ENCODE peak calls at places on chromosomes 16 and 17, in six cellular contexts. J is ovary, E is lower leg skin, X is heart right ventricle, G is retinal pigment epithelial cell, K is fibroblast of mammary gland. W is an unnamed sample.

GRCh38 chr17:8105957-8106398 is 12.3 kb downstream of the ALOXE3 start:
- DNase-seq in J (no peak), K (peak; percentile 56), E (no peak), G (no peak), X (no peak), W (no peak)

GRCh38 chr16:50598256-50598894 is 50.2 kb downstream of the NKD1 start:
- DNase-seq in G (no peak), J (no peak), K (no peak), E (no peak), X (peak; percentile 79), W (no peak)

GRCh38 chr16:82684246-82684645 is 57.5 kb downstream of the CDH13 start:
- DNase-seq in E (no peak), X (no peak), G (no peak), J (no peak), K (no peak), W (peak; percentile 18)

GRCh38 chr16:56246051-56246817 is 54.9 kb downstream of the GNAO1 start:
- DNase-seq in X (no peak), E (no peak), K (no peak), J (no peak), G (no peak), W (peak; percentile 85)

GRCh38 chr17:64769712-64770111 is 107.6 kb upstream of the SMURF2 start:
- DNase-seq in X (no peak), J (no peak), E (no peak), G (no peak), K (no peak), W (no peak)

GRCh38 chr17:27217631-27218030 is 76.3 kb upstream of the WSB1 start:
- DNase-seq in E (no peak), K (no peak), J (no peak), G (no peak), X (no peak), W (no peak)

GRCh38 chr16:66483689-66484452 is 56.8 kb downstream of the BEAN1 start:
- DNase-seq in E (peak; percentile 67), K (peak; percentile 67), G (no peak), X (peak; percentile 83), J (peak; percentile 67), W (no peak)

GRCh38 chr17:82726427-82726826 is 9.0 kb upstream of the FN3K start:
- DNase-seq in E (no peak), G (no peak), J (no peak), K (no peak), X (no peak), W (no peak)

GRCh38 chr17:55769625-55770000 is 18.8 kb downstream of the PCTP start:
- DNase-seq in K (peak; percentile 98), X (no peak), E (peak; percentile 63), G (no peak), J (no peak), W (no peak)

GRCh38 chr16:23509763-23510153 is 536 bp downstream of the GGA2 start:
- DNase-seq in J (no peak), X (peak; percentile 37), E (no peak), G (peak; percentile 86), K (peak; percentile 29), W (no peak)

GRCh38 chr17:32783602-32784001 is 93.3 kb downstream of the MYO1D start:
- DNase-seq in X (no peak), J (no peak), E (no peak), G (peak; percentile 34), K (peak; percentile 76), W (peak; percentile 23)

GRCh38 chr16:71311553-71312158 is 22.5 kb upstream of the CMTR2 start:
- DNase-seq in G (no peak), X (no peak), J (no peak), E (no peak), K (peak; percentile 14), W (no peak)

GRCh38 chr16:50602126-50602525 is 53.9 kb downstream of the NKD1 start:
- DNase-seq in J (no peak), G (no peak), X (no peak), K (no peak), E (no peak), W (no peak)

GRCh38 chr16:2782583-2783351 is 4.6 kb downstream of the PRSS33 start:
- DNase-seq in G (no peak), K (no peak), J (no peak), E (no peak), X (no peak), W (no peak)

GRCh38 chr17:82687871-82688270 is 10.6 kb downstream of the RAB40B start:
- DNase-seq in X (no peak), G (no peak), J (no peak), K (no peak), E (no peak), W (peak; percentile 25)

GRCh38 chr17:62626719-62627218 is 701 bp upstream of the MRC2 start:
- DNase-seq in E (peak; percentile 51), G (no peak), X (peak; percentile 71), K (peak; percentile 95), J (peak; percentile 82), W (no peak)

GRCh38 chr16:49755291-49755611 is 100.7 kb downstream of the ZNF423 start:
- DNase-seq in E (peak; percentile 22), X (peak; percentile 30), G (peak; percentile 37), K (peak; percentile 49), J (no peak), W (peak; percentile 32)

GRCh38 chr17:78144146-78144719 is 2.0 kb upstream of the C17orf99 start:
- DNase-seq in J (peak; percentile 86), K (peak; percentile 86), G (peak; percentile 67), X (peak; percentile 90), E (peak; percentile 71), W (no peak)

GRCh38 chr16:30060354-30061194 is 5.0 kb upstream of the ALDOA start:
- DNase-seq in E (no peak), J (no peak), X (no peak), K (no peak), G (no peak), W (no peak)
- H3K4me3 ChIP-seq in E (no peak overlapping the region), J (no peak overlapping the region), X (no peak overlapping the region), K (no peak overlapping the region), G (no peak overlapping the region), W (no peak overlapping the region)

GRCh38 chr17:35447494-35447893 is 1.1 kb downstream of the SLFN13 start:
- DNase-seq in E (no peak), X (peak; percentile 24), G (no peak), K (no peak), J (no peak), W (no peak)
- H3K4me3 ChIP-seq in E (no peak overlapping the region), X (peak overlapping the region; percentile 62), G (no peak overlapping the region), K (no peak overlapping the region), J (no peak overlapping the region), W (peak overlapping the region; percentile 57)

GRCh38 chr16:54268766-54269165 is 17.8 kb downstream of the IRX3 start:
- DNase-seq in E (no peak), K (no peak), G (no peak), X (no peak), J (no peak), W (no peak)

GRCh38 chr16:54268340-54268739 is 18.2 kb downstream of the IRX3 start:
- DNase-seq in X (no peak), G (no peak), J (no peak), K (no peak), E (no peak), W (no peak)

GRCh38 chr16:54269461-54269860 is 17.1 kb downstream of the IRX3 start:
- DNase-seq in K (no peak), E (no peak), J (no peak), G (no peak), X (no peak), W (no peak)

GRCh38 chr16:54266363-54266955 is 20.1 kb downstream of the IRX3 start:
- DNase-seq in J (no peak), G (no peak), X (no peak), E (no peak), K (peak; percentile 71), W (no peak)

GRCh38 chr16:54265558-54266213 is 20.9 kb downstream of the IRX3 start:
- DNase-seq in K (peak; percentile 33), J (no peak), G (no peak), X (no peak), E (no peak), W (no peak)
- H3K4me3 ChIP-seq in K (no peak overlapping the region), J (no peak overlapping the region), G (no peak overlapping the region), X (no peak overlapping the region), E (no peak overlapping the region), W (no peak overlapping the region)

GRCh38 chr16:31568577-31569359 is 41.1 kb downstream of the AHSP start:
- DNase-seq in X (no peak), E (no peak), G (no peak), J (no peak), K (peak; percentile 12), W (no peak)

DNA sequence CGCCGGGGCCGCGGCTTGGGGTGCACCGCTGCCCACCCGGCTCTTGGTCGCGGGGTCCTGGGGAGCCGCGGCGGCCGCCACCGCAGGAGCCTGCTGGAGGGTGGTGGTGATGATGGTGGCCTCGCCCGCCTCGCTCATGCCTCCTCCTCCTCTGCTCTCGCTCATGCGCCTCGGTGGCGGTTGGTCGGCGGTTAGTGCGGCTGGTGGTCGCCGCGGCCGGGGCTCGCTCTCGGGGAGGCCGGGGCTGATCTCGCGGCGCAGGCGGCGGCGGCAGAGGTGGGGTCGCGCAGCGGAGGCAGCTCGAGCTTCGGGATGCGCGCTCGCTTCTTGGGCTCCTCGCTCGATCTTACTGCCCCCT is 41.6 kb downstream of the AHSP start:
- DNase-seq in E (no peak), J (no peak), G (no peak), K (no peak), X (no peak), W (no peak)
- H3K4me3 ChIP-seq in E (no peak overlapping the region), J (peak overlapping the region; percentile 3), G (no peak overlapping the region), K (no peak overlapping the region), X (peak overlapping the region; percentile 38), W (no peak overlapping the region)

DNA sequence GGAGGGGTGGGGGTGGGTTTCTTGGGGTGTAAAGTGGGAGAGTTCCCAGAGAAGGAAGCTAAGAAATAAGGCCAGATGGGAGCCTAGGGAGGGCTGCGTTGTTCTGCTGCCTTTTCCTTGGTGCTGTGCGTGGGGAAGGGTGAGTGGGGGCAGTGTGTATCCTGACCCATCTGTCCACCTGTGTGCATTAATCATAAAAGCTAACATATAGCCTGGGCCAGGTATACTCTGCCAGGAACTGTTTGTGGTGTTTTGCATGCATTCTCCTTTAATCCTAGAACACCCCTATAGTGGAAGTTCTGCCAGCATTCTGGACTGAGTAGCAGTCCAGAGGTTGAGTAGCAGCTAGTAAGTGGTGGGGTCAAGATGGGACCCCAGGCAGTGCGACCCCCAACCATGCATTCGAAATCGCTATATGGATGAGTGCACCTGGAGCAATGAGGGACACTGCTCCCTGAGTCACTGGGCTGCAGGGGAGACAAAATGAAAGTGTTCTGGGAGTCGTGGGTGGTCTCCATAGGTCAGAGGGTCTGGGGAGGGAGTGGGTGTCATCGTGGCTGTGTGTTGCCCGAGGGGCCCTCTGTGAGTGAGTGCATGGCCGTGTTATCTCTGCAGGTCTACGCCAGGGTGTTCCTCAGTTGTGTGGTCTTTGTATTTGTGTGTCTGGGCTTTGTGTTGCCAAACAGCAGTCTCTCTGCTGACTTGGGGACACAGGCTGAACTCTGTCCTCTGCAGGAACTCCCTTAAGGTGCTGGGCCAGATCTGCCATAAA is 1.3 kb downstream of the ERBB2 start:
- DNase-seq in X (no peak), E (no peak), K (no peak), G (no peak), J (no peak), W (no peak)
- H3K4me3 ChIP-seq in X (peak overlapping the region; percentile 93), E (peak overlapping the region; percentile 68), K (peak overlapping the region; percentile 66), G (peak overlapping the region; percentile 71), J (peak overlapping the region; percentile 70), W (peak overlapping the region; percentile 73)

GRCh38 chr17:6548578-6549330 is 7.6 kb downstream of the PITPNM3 start:
- DNase-seq in X (peak; percentile 7), J (no peak), K (no peak), G (no peak), E (no peak), W (no peak)
- H3K4me3 ChIP-seq in X (no peak overlapping the region), J (no peak overlapping the region), K (no peak overlapping the region), G (no peak overlapping the region), E (no peak overlapping the region), W (no peak overlapping the region)

W was measured in kidney epithelial cell.